ENCODE peak calls at places on chromosome 18, in nine cellular contexts. L, D, V, J, T, X, Z, B and P are unnamed samples.

GRCh38 chr18:36295880-36296301 is 1.6 kb upstream of the FHOD3 start:
- DNase-seq in J (no peak), D (no peak), X (no peak), B (no peak), T (no peak), L (no peak), V (peak; percentile 37), Z (no peak), P (no peak)

GRCh38 chr18:49028091-49028490 is 77.3 kb upstream of the SMAD7 start:
- DNase-seq in X (no peak), Z (no peak), L (no peak), J (no peak), B (no peak), T (no peak), D (no peak), V (no peak), P (no peak)

GRCh38 chr18:7809455-7809854 is 242.3 kb downstream of the PTPRM start:
- DNase-seq in T (no peak), X (no peak), B (no peak), J (no peak), V (no peak), L (no peak), Z (no peak), D (no peak), P (no peak)

GRCh38 chr18:47929681-47930085 is 776 bp downstream of the SMAD2 start:
- DNase-seq in J (no peak), B (peak; percentile 12), V (peak; percentile 74), X (peak; percentile 45), Z (no peak), D (no peak), T (peak; percentile 60), L (no peak), P (no peak)

GRCh38 chr18:63410792-63411191 is 11.5 kb downstream of the VPS4B start:
- DNase-seq in L (no peak), T (peak; percentile 64), V (peak; percentile 79), D (peak; percentile 33), X (peak; percentile 78), B (peak; percentile 61), J (no peak), Z (peak; percentile 48), P (no peak)

GRCh38 chr18:78984941-78985784 is 5.5 kb downstream of the SALL3 start:
- DNase-seq in V (peak; percentile 19), X (no peak), J (no peak), B (no peak), L (no peak), T (peak; percentile 25), D (peak; percentile 51), Z (no peak), P (no peak)

GRCh38 chr18:21291106-21291505 is 49.1 kb downstream of the GREB1L start:
- DNase-seq in Z (no peak), D (no peak), T (no peak), X (no peak), V (no peak), L (no peak), B (no peak), J (no peak), P (no peak)

GRCh38 chr18:52945552-52945951 is 605.6 kb downstream of the DCC start:
- DNase-seq in T (no peak), L (no peak), B (no peak), Z (no peak), J (no peak), X (no peak), V (no peak), D (no peak), P (no peak)

GRCh38 chr18:49185636-49186035 is 234.9 kb upstream of the SMAD7 start:
- DNase-seq in D (no peak), V (no peak), B (no peak), T (peak; percentile 48), Z (no peak), L (no peak), J (no peak), X (peak; percentile 30), P (no peak)

GRCh38 chr18:52054301-52054700 is 285.7 kb upstream of the DCC start:
- DNase-seq in B (no peak), Z (no peak), L (no peak), X (no peak), T (no peak), D (no peak), J (no peak), V (no peak), P (no peak)

GRCh38 chr18:48968412-48969215 is 17.8 kb upstream of the SMAD7 start:
- DNase-seq in V (no peak), B (no peak), X (no peak), Z (no peak), T (no peak), L (no peak), D (no peak), J (no peak), P (no peak)

GRCh38 chr18:79871026-79871390 is 73.3 kb downstream of the KCNG2 start:
- DNase-seq in V (no peak), X (no peak), D (no peak), Z (no peak), B (no peak), L (no peak), T (no peak), J (no peak), P (no peak)

GRCh38 chr18:8084160-8084559 is 517.0 kb downstream of the PTPRM start:
- DNase-seq in L (no peak), T (peak; percentile 77), J (no peak), V (peak; percentile 41), Z (peak; percentile 20), X (peak; percentile 46), D (peak; percentile 41), B (peak; percentile 24), P (no peak)

GRCh38 chr18:48728204-48728833 is 189.5 kb downstream of the CTIF start:
- DNase-seq in D (peak; percentile 18), X (peak; percentile 99), L (no peak), Z (peak; percentile 97), V (peak; percentile 95), T (peak; percentile 100), J (no peak), B (peak; percentile 99), P (no peak)

GRCh38 chr18:9404565-9405060 is 70.0 kb downstream of the TWSG1 start:
- DNase-seq in Z (no peak), T (peak; percentile 51), B (no peak), J (no peak), V (no peak), X (no peak), D (no peak), L (no peak), P (no peak)

GRCh38 chr18:58268849-58269248 is 224.8 kb downstream of the NEDD4L start:
- DNase-seq in L (no peak), V (peak; percentile 24), J (no peak), B (peak; percentile 24), D (no peak), Z (no peak), T (peak; percentile 63), X (peak; percentile 55), P (no peak)

GRCh38 chr18:67875936-67876335 is 359.4 kb upstream of the DSEL start:
- DNase-seq in B (no peak), Z (peak; percentile 34), V (peak; percentile 3), T (peak; percentile 24), L (no peak), X (peak; percentile 45), J (no peak), D (no peak), P (no peak)

GRCh38 chr18:22465859-22466602 is 48.3 kb upstream of the CTAGE1 start:
- DNase-seq in B (peak; percentile 84), T (peak; percentile 98), J (peak; percentile 35), Z (peak; percentile 82), L (no peak), V (peak; percentile 91), X (peak; percentile 98), D (peak; percentile 5), P (no peak)

GRCh38 chr18:42883177-42883576 is 232.3 kb downstream of the RIT2 start:
- DNase-seq in D (no peak), V (no peak), B (no peak), T (no peak), Z (no peak), L (no peak), X (no peak), J (no peak), P (no peak)

GRCh38 chr18:59646228-59646945 is 50.8 kb downstream of the CCBE1 start:
- DNase-seq in T (no peak), J (no peak), X (no peak), B (no peak), L (no peak), D (no peak), V (no peak), Z (no peak), P (no peak)

GRCh38 chr18:8982416-8983183 is 119.9 kb upstream of the NDUFV2 start:
- DNase-seq in D (peak; percentile 46), Z (peak; percentile 53), X (peak; percentile 74), B (peak; percentile 80), T (peak; percentile 74), L (no peak), J (no peak), V (peak; percentile 66), P (no peak)

GRCh38 chr18:72542993-72543361 is 1.2 kb downstream of the CBLN2 start:
- DNase-seq in B (no peak), T (peak; percentile 1), D (peak; percentile 4), V (no peak), Z (no peak), X (no peak), L (no peak), J (no peak), P (no peak)

GRCh38 chr18:65990944-65991708 is 240.3 kb downstream of the CDH7 start:
- DNase-seq in X (no peak), D (no peak), Z (no peak), J (no peak), V (no peak), B (no peak), L (no peak), T (no peak), P (no peak)

GRCh38 chr18:44680271-44681038 is at the start of gene SETBP1:
- DNase-seq in L (peak; percentile 81), X (peak; percentile 2), T (no peak), B (peak; percentile 51), J (peak; percentile 23), Z (no peak), V (no peak), D (no peak), P (peak; percentile 12)

GRCh38 chr18:25669741-25670140 is 317.8 kb upstream of the ZNF521 start:
- DNase-seq in J (no peak), B (no peak), L (no peak), X (no peak), Z (no peak), V (peak; percentile 23), T (peak; percentile 12), D (no peak), P (no peak)

GRCh38 chr18:61464551-61465102 is 131.4 kb downstream of the CDH20 start:
- DNase-seq in V (no peak), B (no peak), L (no peak), J (no peak), T (peak; percentile 7), X (no peak), Z (no peak), D (no peak), P (no peak)

GRCh38 chr18:74665905-74666304 is 68.2 kb downstream of the ZNF407 start:
- DNase-seq in J (no peak), Z (no peak), B (no peak), T (no peak), V (no peak), D (no peak), L (no peak), X (no peak), P (no peak)

GRCh38 chr18:42028232-42028832 is 73.3 kb downstream of the PIK3C3 start:
- DNase-seq in Z (peak; percentile 9), L (no peak), J (peak; percentile 2), T (peak; percentile 60), D (peak; percentile 36), X (peak; percentile 38), V (peak; percentile 56), B (peak; percentile 17), P (no peak)

GRCh38 chr18:6795307-6795706 is 65.8 kb downstream of the ARHGAP28 start:
- DNase-seq in J (no peak), L (no peak), V (peak; percentile 37), D (no peak), T (peak; percentile 9), X (peak; percentile 73), B (peak; percentile 13), Z (peak; percentile 49), P (no peak)

GRCh38 chr18:2897015-2897414 is 50.2 kb downstream of the EMILIN2 start:
- DNase-seq in Z (no peak), V (no peak), J (no peak), B (no peak), T (no peak), D (no peak), L (no peak), X (no peak), P (no peak)

GRCh38 chr18:13915973-13916372 is 637 bp upstream of the MC2R start:
- DNase-seq in Z (no peak), T (no peak), D (no peak), V (no peak), B (no peak), L (no peak), X (no peak), J (no peak), P (no peak)